ENCODE peak calls at places on chromosome 2, in ten cellular contexts. Q is lower lobe of right lung; D is lung; E is AG10803; F is CD8-positive, alpha-beta memory T cell; Y is mammary epithelial cell; O is SJSA1; W is choroid plexus epithelial cell; G is coronary artery; J is tibial nerve. T is an unnamed sample.

GRCh38 chr2:158912122-158912521 is 56.3 kb upstream of the TANC1 start:
- DNase-seq in Q (no peak), D (no peak), E (peak), F (no peak), Y (no peak), O (no peak), W (no peak), G (no peak), J (no peak), T (no peak)

GRCh38 chr2:96188821-96189526 is 19.7 kb downstream of the STARD7 start:
- DNase-seq in Q (no peak), D (no peak), E (no peak), F (no peak), Y (no peak), O (no peak), W (peak), G (no peak), J (no peak), T (no peak)

GRCh38 chr2:2333076-2333475 is 2.0 kb upstream of the MYT1L start:
- DNase-seq in Q (no peak), D (no peak), E (no peak), F (no peak), Y (no peak), O (no peak), W (no peak), G (no peak), J (no peak), T (no peak)

GRCh38 chr2:58906151-58906645 is 665.1 kb upstream of the FANCL start:
- DNase-seq in Q (no peak), D (no peak), E (no peak), F (no peak), Y (no peak), O (no peak), W (no peak), G (no peak), J (no peak), T (no peak)

GRCh38 chr2:81389203-81389602 is 1084.7 kb upstream of the LRRTM1 start:
- DNase-seq in Q (no peak), D (no peak), E (no peak), F (no peak), Y (no peak), O (no peak), W (peak), G (no peak), J (no peak), T (no peak)

GRCh38 chr2:41337956-41338355 is 709.9 kb upstream of the PKDCC start:
- DNase-seq in Q (no peak), D (no peak), E (no peak), F (no peak), Y (no peak), O (no peak), W (no peak), G (no peak), J (no peak), T (no peak)

GRCh38 chr2:11158916-11159573 is 3.8 kb downstream of the SLC66A3 start:
- DNase-seq in Q (no peak), D (no peak), E (no peak), F (no peak), Y (no peak), O (no peak), W (no peak), G (no peak), J (no peak), T (no peak)

GRCh38 chr2:229235136-229235914 is 35.8 kb downstream of the PID1 start:
- DNase-seq in Q (no peak), D (no peak), E (peak), F (no peak), Y (peak), O (no peak), W (peak), G (no peak), J (no peak), T (no peak)

GRCh38 chr2:31413876-31414550 is 529 bp downstream of the XDH start:
- DNase-seq in Q (no peak), D (no peak), E (no peak), F (no peak), Y (no peak), O (no peak), W (no peak), G (no peak), J (no peak), T (no peak)

GRCh38 chr2:54041135-54041534 is 70.3 kb upstream of the PSME4 start:
- DNase-seq in Q (no peak), D (no peak), E (no peak), F (no peak), Y (peak), O (no peak), W (no peak), G (no peak), J (no peak), T (no peak)

GRCh38 chr2:234950435-234950729 is 1.4 kb upstream of the SH3BP4 start:
- DNase-seq in Q (no peak), D (no peak), E (no peak), F (no peak), Y (no peak), O (no peak), W (no peak), G (no peak), J (no peak), T (no peak)
- H3K4me3 ChIP-seq in Q (no peak), D (no peak), E (no peak), F (no peak), Y (no peak), O (no peak), W (no peak), G (no peak), J (no peak), T (no peak)

GRCh38 chr2:119523959-119524694 is at the start of gene SCTR:
- DNase-seq in Q (peak), D (no peak), E (no peak), F (no peak), Y (no peak), O (no peak), W (no peak), G (no peak), J (no peak), T (no peak)
- H3K4me3 ChIP-seq in Q (peak), D (peak), E (no peak), F (no peak), Y (no peak), O (no peak), W (no peak), G (peak), J (no peak), T (no peak)

DNA sequence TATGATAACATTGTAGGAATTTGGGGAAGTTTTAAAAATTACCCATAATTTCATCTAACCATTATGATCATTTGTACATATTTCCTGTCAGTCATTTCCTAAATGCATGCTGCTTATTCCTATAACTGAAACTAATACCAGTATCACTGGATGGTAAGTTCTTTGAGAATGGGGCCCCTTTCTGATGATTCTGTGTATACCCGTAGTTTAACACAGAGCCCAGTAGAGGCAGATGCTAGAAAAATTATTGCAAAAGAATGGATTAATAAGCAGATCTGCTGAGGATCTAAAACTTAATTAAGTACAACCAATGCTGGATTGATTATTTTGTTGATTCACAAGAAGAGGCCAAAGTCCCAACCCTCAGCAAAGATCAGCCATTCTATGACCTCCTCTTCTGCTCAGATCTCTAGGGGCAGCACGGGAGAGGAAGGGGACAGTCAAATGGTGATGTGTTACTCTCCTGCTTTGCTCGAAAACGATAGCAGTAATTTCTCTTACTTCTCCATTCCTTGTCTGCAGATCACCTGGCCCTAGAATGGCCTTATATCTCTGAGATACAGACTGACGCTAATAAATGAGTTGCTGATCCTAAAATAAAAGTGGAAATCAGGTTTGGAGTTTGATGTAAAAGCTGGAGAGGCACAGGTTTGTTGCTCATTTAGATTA is 69.5 kb upstream of the PELI1 start:
- DNase-seq in Q (no peak), D (no peak), E (no peak), F (no peak), Y (no peak), O (no peak), W (no peak), G (no peak), J (no peak), T (no peak)
- H3K4me3 ChIP-seq in Q (no peak), D (no peak), E (no peak), F (peak), Y (no peak), O (no peak), W (no peak), G (no peak), J (no peak), T (no peak)

GRCh38 chr2:160271166-160272086 is 71.4 kb upstream of the ITGB6 start:
- DNase-seq in Q (peak), D (peak), E (no peak), F (no peak), Y (no peak), O (no peak), W (no peak), G (peak), J (no peak), T (no peak)

GRCh38 chr2:160270571-160271113 is 70.6 kb upstream of the ITGB6 start:
- DNase-seq in Q (peak), D (peak), E (peak), F (no peak), Y (no peak), O (peak), W (no peak), G (peak), J (no peak), T (no peak)

GRCh38 chr2:160269803-160270570 is 69.9 kb upstream of the ITGB6 start:
- DNase-seq in Q (peak), D (peak), E (peak), F (peak), Y (peak), O (peak), W (peak), G (peak), J (peak), T (peak)

GRCh38 chr2:160268382-160268781 is 68.3 kb upstream of the ITGB6 start:
- DNase-seq in Q (no peak), D (no peak), E (no peak), F (no peak), Y (no peak), O (no peak), W (no peak), G (no peak), J (no peak), T (no peak)

DNA sequence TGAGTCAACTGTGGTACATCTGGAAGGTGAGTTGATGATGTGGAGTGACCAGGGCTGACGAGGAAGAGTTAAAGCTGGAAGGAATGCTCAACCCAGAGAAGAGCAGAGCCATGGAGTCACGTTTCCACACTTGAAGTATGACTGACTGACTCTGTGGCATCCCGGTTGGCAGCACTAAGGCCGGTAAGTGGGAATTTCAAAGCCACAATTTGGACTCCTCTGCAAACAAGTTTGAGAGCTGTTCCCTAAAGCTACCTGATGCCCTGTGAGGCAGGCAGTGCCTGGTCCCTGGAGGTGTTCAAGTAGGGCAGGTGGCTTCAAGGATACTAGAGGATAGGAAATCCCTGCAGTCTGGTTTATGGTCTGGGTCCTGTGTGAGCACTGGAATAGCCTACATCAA is 69.3 kb upstream of the ITGB6 start:
- DNase-seq in Q (peak), D (peak), E (peak), F (no peak), Y (no peak), O (no peak), W (no peak), G (no peak), J (no peak), T (no peak)
- H3K4me3 ChIP-seq in Q (peak), D (no peak), E (peak), F (peak), Y (no peak), O (peak), W (peak), G (peak), J (peak), T (peak)

GRCh38 chr2:128198666-128199065 is 107.7 kb downstream of the UGGT1 start:
- DNase-seq in Q (no peak), D (no peak), E (no peak), F (no peak), Y (no peak), O (no peak), W (peak), G (no peak), J (no peak), T (no peak)

GRCh38 chr2:128196026-128196822 is 105.2 kb downstream of the UGGT1 start:
- DNase-seq in Q (no peak), D (no peak), E (peak), F (no peak), Y (no peak), O (no peak), W (peak), G (no peak), J (no peak), T (no peak)

GRCh38 chr2:128199141-128199540 is 108.1 kb downstream of the UGGT1 start:
- DNase-seq in Q (no peak), D (no peak), E (no peak), F (no peak), Y (no peak), O (no peak), W (no peak), G (no peak), J (no peak), T (no peak)

GRCh38 chr2:128195435-128195984 is 104.5 kb downstream of the UGGT1 start:
- DNase-seq in Q (no peak), D (no peak), E (no peak), F (no peak), Y (no peak), O (no peak), W (no peak), G (no peak), J (no peak), T (no peak)

GRCh38 chr2:128197059-128197458 is 106.1 kb downstream of the UGGT1 start:
- DNase-seq in Q (no peak), D (no peak), E (no peak), F (no peak), Y (no peak), O (no peak), W (no peak), G (no peak), J (no peak), T (no peak)
- H3K4me3 ChIP-seq in Q (no peak), D (no peak), E (no peak), F (no peak), Y (no peak), O (no peak), W (no peak), G (no peak), J (no peak), T (no peak)

GRCh38 chr2:70907130-70907756 is 28.5 kb upstream of the ATP6V1B1 start:
- DNase-seq in Q (no peak), D (no peak), E (no peak), F (no peak), Y (no peak), O (peak), W (peak), G (peak), J (no peak), T (no peak)
- H3K4me3 ChIP-seq in Q (peak), D (no peak), E (no peak), F (no peak), Y (no peak), O (no peak), W (peak), G (peak), J (no peak), T (no peak)

DNA sequence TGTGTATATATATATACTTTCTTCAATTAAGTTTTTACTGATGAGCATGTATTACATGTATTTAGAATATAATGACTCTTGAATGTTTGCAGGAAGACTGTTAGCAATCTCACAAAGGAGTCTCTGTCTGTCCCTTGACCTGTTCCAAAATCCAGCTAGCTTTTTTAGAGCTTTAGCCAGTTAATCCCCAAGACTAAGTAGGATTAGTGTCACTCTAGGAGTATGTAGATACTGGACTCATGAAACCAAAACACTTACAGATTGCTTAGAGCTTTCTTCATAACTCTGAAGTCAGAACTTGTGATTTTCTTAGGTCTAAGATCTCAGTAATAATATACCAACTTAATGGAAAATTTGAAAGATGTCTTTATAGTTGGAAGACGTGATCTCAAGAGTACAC is 2.2 kb downstream of the UBXN4 start:
- DNase-seq in Q (no peak), D (no peak), E (peak), F (no peak), Y (no peak), O (no peak), W (no peak), G (no peak), J (no peak), T (no peak)
- H3K4me3 ChIP-seq in Q (peak), D (no peak), E (peak), F (no peak), Y (no peak), O (no peak), W (peak), G (peak), J (no peak), T (no peak)

GRCh38 chr2:9674931-9675330 is 44.1 kb upstream of the YWHAQ start:
- DNase-seq in Q (no peak), D (no peak), E (no peak), F (no peak), Y (no peak), O (no peak), W (no peak), G (no peak), J (no peak), T (no peak)
- H3K4me3 ChIP-seq in Q (no peak), D (no peak), E (no peak), F (no peak), Y (no peak), O (no peak), W (no peak), G (no peak), J (no peak), T (no peak)